ENCODE peak calls at places on chromosomes 1 and 21, in six cellular contexts. X is ovary, Z is pancreas, U is right lobe of liver, L is GM23248, Q is A549. S is an unnamed sample.
A peak's percentile ranks its signal among the peaks of the same experiment; 100 is the strongest.

GRCh38 chr1:53732912-53733317 is 6.0 kb downstream of the GLIS1 start:
- DNase-seq in Z (no peak), U (no peak), Q (no peak), L (peak; percentile 93), X (no peak), S (peak; percentile 66)

GRCh38 chr1:214967865-214968575 is 114.5 kb upstream of the KCNK2 start:
- DNase-seq in X (no peak), Z (no peak), Q (no peak), U (no peak), L (peak; percentile 49), S (no peak)

GRCh38 chr21:42624095-42624830 is 29.2 kb upstream of the PDE9A start:
- DNase-seq in Z (no peak), X (no peak), L (no peak), U (no peak), Q (no peak), S (no peak)

GRCh38 chr1:234144866-234145265 is 228.4 kb upstream of the COA6 start:
- DNase-seq in U (no peak), Z (no peak), Q (no peak), X (no peak), L (peak; percentile 24), S (no peak)

GRCh38 chr1:57461405-57461804 is 37.5 kb upstream of the DAB1 start:
- DNase-seq in Q (no peak), X (no peak), Z (no peak), L (no peak), U (no peak), S (no peak)

GRCh38 chr1:2067393-2067792 is 17.2 kb downstream of the PRKCZ start:
- DNase-seq in L (no peak), Z (peak; percentile 45), U (no peak), Q (no peak), X (no peak), S (no peak)

GRCh38 chr1:84171471-84171870 is 27.4 kb downstream of the PRKACB start:
- DNase-seq in U (no peak), X (no peak), Q (no peak), Z (no peak), L (no peak), S (no peak)

GRCh38 chr21:15190412-15190811 is 125.6 kb upstream of the NRIP1 start:
- DNase-seq in L (no peak), Q (no peak), X (no peak), Z (no peak), U (no peak), S (no peak)

GRCh38 chr1:62962794-62963776 is 179.2 kb downstream of the ATG4C start:
- DNase-seq in Z (peak; percentile 62), U (no peak), L (peak; percentile 44), Q (peak; percentile 37), X (no peak), S (peak; percentile 46)

GRCh38 chr1:229339520-229339919 is 3.3 kb downstream of the CCSAP start:
- DNase-seq in X (no peak), L (peak; percentile 17), Z (no peak), Q (no peak), U (no peak), S (no peak)

GRCh38 chr1:181497870-181498269 is 14.6 kb downstream of the CACNA1E start:
- DNase-seq in X (no peak), L (no peak), Z (no peak), U (no peak), Q (no peak), S (no peak)

GRCh38 chr1:185215911-185216310 is 58.9 kb downstream of the SWT1 start:
- DNase-seq in Q (no peak), U (no peak), L (peak; percentile 45), X (no peak), Z (no peak), S (no peak)

GRCh38 chr1:145690587-145691558 is 16.3 kb downstream of the PDZK1 start:
- DNase-seq in Z (no peak), L (peak; percentile 84), X (no peak), U (no peak), Q (no peak), S (peak; percentile 60)

GRCh38 chr1:109625176-109625575 is 5.5 kb downstream of the AMPD2 start:
- DNase-seq in L (no peak), X (peak; percentile 22), Q (no peak), U (no peak), Z (peak; percentile 75), S (no peak)

GRCh38 chr1:109625601-109626560 is 6.2 kb downstream of the AMPD2 start:
- DNase-seq in U (no peak), Q (no peak), L (no peak), Z (no peak), X (peak; percentile 24), S (no peak)

GRCh38 chr1:109622895-109623294 is 3.3 kb downstream of the AMPD2 start:
- DNase-seq in Q (no peak), X (no peak), Z (no peak), L (no peak), U (no peak), S (no peak)

GRCh38 chr1:109623601-109624161 is 4.0 kb downstream of the AMPD2 start:
- DNase-seq in U (no peak), Q (no peak), Z (peak; percentile 76), X (peak; percentile 24), L (peak; percentile 40), S (no peak)

DNA sequence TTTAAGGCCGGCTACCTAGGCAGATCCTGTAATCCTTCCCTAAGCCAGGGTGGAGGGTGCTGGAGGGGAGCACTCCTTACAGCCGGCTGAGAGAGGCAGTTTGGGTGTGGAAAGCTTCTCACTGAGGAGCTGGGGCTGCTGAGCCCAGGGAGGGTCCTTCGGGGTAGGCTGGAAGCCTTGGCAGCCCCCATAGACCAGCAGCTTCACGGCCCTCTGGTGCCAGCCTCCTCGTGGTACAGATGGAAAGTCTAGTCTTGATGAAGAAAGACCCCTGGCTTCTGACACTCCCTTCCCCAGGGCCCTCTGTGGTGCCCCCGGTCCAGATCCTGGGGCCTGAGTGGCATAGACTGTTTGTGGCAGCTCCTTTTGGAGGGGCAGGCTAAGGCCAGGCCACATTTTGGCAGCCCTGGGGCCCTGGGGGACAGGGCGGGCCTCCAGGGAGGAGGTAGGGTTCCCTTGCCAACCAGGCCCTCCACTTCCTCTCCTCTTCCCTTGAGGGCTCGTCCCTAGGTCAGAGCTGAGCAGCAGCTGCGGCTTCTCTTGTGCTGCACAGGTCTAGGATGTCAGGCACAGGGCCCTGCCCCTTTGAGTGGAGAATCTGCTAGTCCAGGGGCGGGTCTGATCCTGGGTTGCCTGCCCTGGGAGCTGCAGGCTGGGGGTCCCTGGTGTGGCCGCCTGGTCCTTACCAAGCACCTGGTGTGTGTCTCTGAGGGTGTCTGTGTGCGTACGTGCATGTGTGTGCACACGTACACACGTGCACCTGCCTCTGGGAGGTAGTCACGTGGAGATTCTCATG is 4.8 kb downstream of the AMPD2 start:
- DNase-seq in Q (no peak), X (peak; percentile 23), U (no peak), L (no peak), Z (no peak), S (peak; percentile 37)
- H3K4me3 ChIP-seq in Q (no peak overlapping the region), X (no peak overlapping the region), U (no peak overlapping the region), L (peak overlapping the region; percentile 31), Z (no peak overlapping the region), S (no peak overlapping the region)

GRCh38 chr1:167644551-167644950 is 14.5 kb downstream of the RCSD1 start:
- DNase-seq in U (no peak), L (no peak), Q (no peak), X (no peak), Z (no peak), S (no peak)

GRCh38 chr1:167643471-167643870 is 13.4 kb downstream of the RCSD1 start:
- DNase-seq in L (no peak), X (no peak), Q (no peak), U (no peak), Z (no peak), S (no peak)

GRCh38 chr1:167642501-167642826 is 12.4 kb downstream of the RCSD1 start:
- DNase-seq in Z (no peak), Q (no peak), L (no peak), U (no peak), X (no peak), S (no peak)

GRCh38 chr1:167640051-167640450 is 10.0 kb downstream of the RCSD1 start:
- DNase-seq in Z (no peak), L (no peak), U (no peak), X (no peak), Q (no peak), S (no peak)

DNA sequence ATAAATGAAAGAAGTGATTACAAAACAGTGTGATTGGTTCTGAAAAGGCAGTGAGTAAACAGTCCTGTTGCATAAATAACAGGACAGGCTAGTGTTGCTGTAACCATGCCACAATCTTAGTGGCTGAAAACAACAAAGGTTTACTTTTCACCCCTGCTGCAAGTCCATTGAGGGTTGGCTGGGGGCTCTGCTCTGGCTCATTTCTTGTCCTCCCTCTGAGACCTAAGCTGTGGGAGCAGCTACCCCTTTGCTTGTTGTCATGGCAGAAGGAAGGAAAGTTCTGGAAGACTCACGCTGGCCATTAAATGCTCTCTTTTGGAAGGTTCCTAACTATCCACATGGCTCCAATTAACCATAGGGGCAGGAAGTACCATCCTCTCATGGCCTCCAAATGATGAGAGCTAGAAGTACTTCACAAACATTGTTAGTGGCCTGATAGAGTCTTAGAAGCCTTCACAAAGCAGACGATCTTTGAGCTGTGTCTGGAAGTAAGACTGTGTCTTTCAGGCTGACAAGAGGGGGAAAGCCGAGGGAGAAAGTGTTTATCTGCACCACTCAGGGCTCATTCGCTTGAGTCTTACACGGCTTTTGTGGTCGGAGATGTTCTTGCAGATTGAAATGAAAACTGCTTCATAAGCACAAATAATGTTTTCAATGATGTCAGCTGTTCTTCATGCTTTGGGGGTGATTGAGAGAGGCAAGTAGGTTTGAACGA is 11.9 kb downstream of the RCSD1 start:
- DNase-seq in U (no peak), X (no peak), Z (no peak), L (no peak), Q (no peak), S (no peak)
- H3K4me1 ChIP-seq in U (no peaks in the 10 kb centered on the region), X (no peaks in the 10 kb centered on the region), Z (no peaks in the 10 kb centered on the region), L (no peaks in the 10 kb centered on the region), Q (no peaks in the 10 kb centered on the region), S (no peaks in the 10 kb centered on the region)

DNA sequence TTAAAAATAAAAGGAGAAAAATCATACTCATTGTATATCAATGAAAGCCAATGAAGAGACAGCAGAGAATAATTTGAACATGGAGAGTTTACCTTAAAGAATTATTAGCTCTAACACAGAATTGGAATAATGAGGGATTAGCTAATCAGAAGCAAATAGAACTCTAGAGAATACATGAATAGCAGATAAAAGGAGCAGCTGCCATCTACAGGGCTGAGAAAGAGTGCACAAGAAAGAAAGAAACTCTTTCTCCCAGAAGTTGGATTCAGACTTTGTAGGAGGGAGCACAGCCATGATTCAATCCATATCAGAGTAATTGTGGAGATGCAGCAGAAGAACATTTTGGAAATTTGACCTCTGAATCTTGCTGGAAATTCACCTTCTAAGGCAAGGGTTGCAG is 1171.2 kb downstream of the PLA2G4A start:
- DNase-seq in Z (no peak), Q (no peak), L (peak; percentile 3), X (no peak), U (no peak), S (no peak)
- H3K9me3 ChIP-seq in Z (no peaks in the 10 kb centered on the region), Q (no peaks in the 10 kb centered on the region), L (no peaks in the 10 kb centered on the region), X (no peaks in the 10 kb centered on the region), U (no peaks in the 10 kb centered on the region), S (no peaks in the 10 kb centered on the region)

DNA sequence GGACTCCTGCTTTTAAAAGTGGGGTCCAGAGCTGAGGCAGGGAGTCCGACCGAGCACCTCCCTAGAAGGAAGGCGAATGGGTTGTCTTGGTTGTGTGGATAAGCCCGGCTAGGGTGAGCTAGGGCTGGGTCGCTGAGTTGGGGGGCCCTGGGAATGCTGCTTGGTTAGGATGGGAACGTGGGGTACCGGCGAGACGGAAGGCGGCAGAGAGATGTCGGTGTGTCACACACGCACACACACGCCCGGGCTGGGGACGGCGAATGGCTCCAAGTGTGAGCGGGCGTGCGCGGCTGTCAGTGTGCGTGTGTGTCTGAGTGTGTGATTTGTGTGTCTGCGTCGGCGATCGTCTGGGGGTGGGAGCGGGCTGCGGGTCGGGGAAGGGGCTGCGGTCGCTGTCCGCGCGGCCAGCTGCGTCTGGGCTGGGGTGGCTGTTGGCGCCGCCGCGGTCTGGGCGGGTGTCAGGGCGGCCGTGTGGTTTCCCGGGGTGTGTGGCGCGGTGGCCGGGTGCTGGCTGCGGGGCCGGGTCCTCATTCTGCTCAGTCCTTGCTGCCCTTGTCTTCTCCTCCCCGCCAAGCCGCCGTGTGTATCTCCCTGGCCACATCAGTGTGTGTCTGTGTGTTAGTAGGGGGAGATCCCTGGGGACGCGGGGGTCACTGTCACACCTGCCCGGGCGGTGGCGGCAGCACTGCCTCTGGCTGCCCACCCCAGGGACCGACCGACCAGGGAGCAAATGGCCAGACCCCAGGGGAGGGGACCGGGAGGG is 1.0 kb downstream of the EFNA3 start:
- DNase-seq in L (no peak), X (peak; percentile 40), Q (no peak), U (peak; percentile 53), Z (peak; percentile 84), S (no peak)
- H3K4me3 ChIP-seq in L (no peak overlapping the region), X (no peak overlapping the region), Q (peak overlapping the region; percentile 55), U (no peak overlapping the region), Z (peak overlapping the region; percentile 41), S (no peak overlapping the region)